ENCODE peak calls at places on chromosomes 12 and 14, in ten cellular contexts. One of them, this sample, is unnamed.

GRCh38 chr12:39431797-39432196 is 11.1 kb downstream of the KIF21A start:
- DNase-seq in cardiac fibroblast: no peak
- DNase-seq in kidney epithelial cell: no peak
- DNase-seq in IMR-90: no peak
- DNase-seq in type B pancreatic cell: no peak
- DNase-seq in GM03348: no peak
- DNase-seq in iPS-NIHi11: no peak
- DNase-seq in activated naive CD4-positive, alpha-beta T cell treated with anti-CD3 and anti-CD28 coated beads, Interleukin-2, amount 10 ng/mL, durations not matched to agents 7 days and 5 days: no peak
- DNase-seq in GM13977: no peak
- DNase-seq in caudate nucleus: no peak
- DNase-seq in this sample: no peak

GRCh38 chr12:51923506-51924365 is 16.4 kb downstream of the ACVRL1 start:
- DNase-seq in cardiac fibroblast: peak; percentile 57
- DNase-seq in kidney epithelial cell: no peak
- DNase-seq in IMR-90: no peak
- DNase-seq in type B pancreatic cell: no peak
- DNase-seq in GM03348: peak; percentile 89
- DNase-seq in iPS-NIHi11: peak; percentile 83
- DNase-seq in activated naive CD4-positive, alpha-beta T cell treated with anti-CD3 and anti-CD28 coated beads, Interleukin-2, amount 10 ng/mL, durations not matched to agents 7 days and 5 days: peak; percentile 65
- DNase-seq in GM13977: peak; percentile 64
- DNase-seq in caudate nucleus: no peak
- DNase-seq in this sample: peak; percentile 20

GRCh38 chr12:12892670-12893290 is 1.4 kb downstream of the GPRC5A start:
- DNase-seq in cardiac fibroblast: no peak
- DNase-seq in kidney epithelial cell: no peak
- DNase-seq in IMR-90: no peak
- DNase-seq in type B pancreatic cell: no peak
- DNase-seq in GM03348: no peak
- DNase-seq in iPS-NIHi11: no peak
- DNase-seq in activated naive CD4-positive, alpha-beta T cell treated with anti-CD3 and anti-CD28 coated beads, Interleukin-2, amount 10 ng/mL, durations not matched to agents 7 days and 5 days: no peak
- DNase-seq in GM13977: no peak
- DNase-seq in caudate nucleus: no peak
- DNase-seq in this sample: no peak

GRCh38 chr12:62191747-62192485 is 68.3 kb upstream of the USP15 start:
- DNase-seq in cardiac fibroblast: peak; percentile 46
- DNase-seq in kidney epithelial cell: no peak
- DNase-seq in IMR-90: no peak
- DNase-seq in type B pancreatic cell: no peak
- DNase-seq in GM03348: peak; percentile 8
- DNase-seq in iPS-NIHi11: peak; percentile 31
- DNase-seq in activated naive CD4-positive, alpha-beta T cell treated with anti-CD3 and anti-CD28 coated beads, Interleukin-2, amount 10 ng/mL, durations not matched to agents 7 days and 5 days: peak; percentile 33
- DNase-seq in GM13977: peak; percentile 13
- DNase-seq in caudate nucleus: no peak
- DNase-seq in this sample: peak; percentile 43

GRCh38 chr14:48417715-48418500 is 742.5 kb upstream of the MDGA2 start:
- DNase-seq in cardiac fibroblast: no peak
- DNase-seq in kidney epithelial cell: no peak
- DNase-seq in IMR-90: no peak
- DNase-seq in type B pancreatic cell: no peak
- DNase-seq in GM03348: no peak
- DNase-seq in iPS-NIHi11: no peak
- DNase-seq in activated naive CD4-positive, alpha-beta T cell treated with anti-CD3 and anti-CD28 coated beads, Interleukin-2, amount 10 ng/mL, durations not matched to agents 7 days and 5 days: no peak
- DNase-seq in GM13977: no peak
- DNase-seq in caudate nucleus: peak; percentile 14
- DNase-seq in this sample: no peak

GRCh38 chr14:98118749-98119148 is 1153.2 kb downstream of the BCL11B start:
- DNase-seq in cardiac fibroblast: no peak
- DNase-seq in kidney epithelial cell: no peak
- DNase-seq in IMR-90: no peak
- DNase-seq in type B pancreatic cell: no peak
- DNase-seq in GM03348: no peak
- DNase-seq in iPS-NIHi11: no peak
- DNase-seq in activated naive CD4-positive, alpha-beta T cell treated with anti-CD3 and anti-CD28 coated beads, Interleukin-2, amount 10 ng/mL, durations not matched to agents 7 days and 5 days: no peak
- DNase-seq in GM13977: no peak
- DNase-seq in caudate nucleus: no peak
- DNase-seq in this sample: no peak

GRCh38 chr12:11727133-11727664 is 77.7 kb downstream of the ETV6 start:
- DNase-seq in cardiac fibroblast: no peak
- DNase-seq in kidney epithelial cell: no peak
- DNase-seq in IMR-90: no peak
- DNase-seq in type B pancreatic cell: no peak
- DNase-seq in GM03348: no peak
- DNase-seq in iPS-NIHi11: no peak
- DNase-seq in activated naive CD4-positive, alpha-beta T cell treated with anti-CD3 and anti-CD28 coated beads, Interleukin-2, amount 10 ng/mL, durations not matched to agents 7 days and 5 days: peak; percentile 77
- DNase-seq in GM13977: no peak
- DNase-seq in caudate nucleus: no peak
- DNase-seq in this sample: no peak

GRCh38 chr12:127145929-127146789 is 1120.8 kb upstream of the TMEM132C start:
- DNase-seq in cardiac fibroblast: peak; percentile 55
- DNase-seq in kidney epithelial cell: peak; percentile 31
- DNase-seq in IMR-90: peak; percentile 15
- DNase-seq in type B pancreatic cell: no peak
- DNase-seq in GM03348: peak; percentile 92
- DNase-seq in iPS-NIHi11: peak; percentile 11
- DNase-seq in activated naive CD4-positive, alpha-beta T cell treated with anti-CD3 and anti-CD28 coated beads, Interleukin-2, amount 10 ng/mL, durations not matched to agents 7 days and 5 days: peak; percentile 76
- DNase-seq in GM13977: no peak
- DNase-seq in caudate nucleus: peak; percentile 60
- DNase-seq in this sample: peak; percentile 50

GRCh38 chr14:99724196-99724891 is 40.2 kb downstream of the CYP46A1 start:
- DNase-seq in cardiac fibroblast: no peak
- DNase-seq in kidney epithelial cell: no peak
- DNase-seq in IMR-90: peak; percentile 49
- DNase-seq in type B pancreatic cell: peak; percentile 65
- DNase-seq in GM03348: no peak
- DNase-seq in iPS-NIHi11: no peak
- DNase-seq in activated naive CD4-positive, alpha-beta T cell treated with anti-CD3 and anti-CD28 coated beads, Interleukin-2, amount 10 ng/mL, durations not matched to agents 7 days and 5 days: peak; percentile 17
- DNase-seq in GM13977: no peak
- DNase-seq in caudate nucleus: no peak
- DNase-seq in this sample: peak; percentile 31

GRCh38 chr14:99609245-99610117 is 5.5 kb upstream of the CCDC85C start:
- DNase-seq in cardiac fibroblast: peak; percentile 33
- DNase-seq in kidney epithelial cell: no peak
- DNase-seq in IMR-90: peak; percentile 33
- DNase-seq in type B pancreatic cell: no peak
- DNase-seq in GM03348: no peak
- DNase-seq in iPS-NIHi11: no peak
- DNase-seq in activated naive CD4-positive, alpha-beta T cell treated with anti-CD3 and anti-CD28 coated beads, Interleukin-2, amount 10 ng/mL, durations not matched to agents 7 days and 5 days: peak; percentile 40
- DNase-seq in GM13977: no peak
- DNase-seq in caudate nucleus: no peak
- DNase-seq in this sample: no peak

GRCh38 chr12:63028951-63029350 is 94.0 kb upstream of the PPM1H start:
- DNase-seq in cardiac fibroblast: no peak
- DNase-seq in kidney epithelial cell: no peak
- DNase-seq in IMR-90: no peak
- DNase-seq in type B pancreatic cell: no peak
- DNase-seq in GM03348: no peak
- DNase-seq in iPS-NIHi11: no peak
- DNase-seq in activated naive CD4-positive, alpha-beta T cell treated with anti-CD3 and anti-CD28 coated beads, Interleukin-2, amount 10 ng/mL, durations not matched to agents 7 days and 5 days: no peak
- DNase-seq in GM13977: no peak
- DNase-seq in caudate nucleus: no peak
- DNase-seq in this sample: no peak

GRCh38 chr14:90698379-90698869 is 117.8 kb downstream of the TTC7B start:
- DNase-seq in cardiac fibroblast: peak; percentile 87
- DNase-seq in kidney epithelial cell: peak; percentile 35
- DNase-seq in IMR-90: peak; percentile 58
- DNase-seq in type B pancreatic cell: no peak
- DNase-seq in GM03348: peak; percentile 33
- DNase-seq in iPS-NIHi11: no peak
- DNase-seq in activated naive CD4-positive, alpha-beta T cell treated with anti-CD3 and anti-CD28 coated beads, Interleukin-2, amount 10 ng/mL, durations not matched to agents 7 days and 5 days: no peak
- DNase-seq in GM13977: no peak
- DNase-seq in caudate nucleus: peak; percentile 72
- DNase-seq in this sample: peak; percentile 79

GRCh38 chr12:32841061-32841460 is 55.5 kb downstream of the PKP2 start:
- DNase-seq in cardiac fibroblast: no peak
- DNase-seq in kidney epithelial cell: no peak
- DNase-seq in IMR-90: no peak
- DNase-seq in type B pancreatic cell: no peak
- DNase-seq in GM03348: no peak
- DNase-seq in iPS-NIHi11: no peak
- DNase-seq in activated naive CD4-positive, alpha-beta T cell treated with anti-CD3 and anti-CD28 coated beads, Interleukin-2, amount 10 ng/mL, durations not matched to agents 7 days and 5 days: no peak
- DNase-seq in GM13977: no peak
- DNase-seq in caudate nucleus: no peak
- DNase-seq in this sample: no peak

GRCh38 chr12:69342407-69342806 is 5.8 kb upstream of the LYZ start:
- DNase-seq in cardiac fibroblast: no peak
- DNase-seq in kidney epithelial cell: no peak
- DNase-seq in IMR-90: no peak
- DNase-seq in type B pancreatic cell: no peak
- DNase-seq in GM03348: no peak
- DNase-seq in iPS-NIHi11: no peak
- DNase-seq in activated naive CD4-positive, alpha-beta T cell treated with anti-CD3 and anti-CD28 coated beads, Interleukin-2, amount 10 ng/mL, durations not matched to agents 7 days and 5 days: no peak
- DNase-seq in GM13977: no peak
- DNase-seq in caudate nucleus: no peak
- DNase-seq in this sample: no peak

GRCh38 chr12:52543985-52544888 is 8.7 kb downstream of the KRT71 start:
- DNase-seq in cardiac fibroblast: no peak
- DNase-seq in kidney epithelial cell: no peak
- DNase-seq in IMR-90: no peak
- DNase-seq in type B pancreatic cell: no peak
- DNase-seq in GM03348: peak; percentile 72
- DNase-seq in iPS-NIHi11: peak; percentile 57
- DNase-seq in activated naive CD4-positive, alpha-beta T cell treated with anti-CD3 and anti-CD28 coated beads, Interleukin-2, amount 10 ng/mL, durations not matched to agents 7 days and 5 days: no peak
- DNase-seq in GM13977: no peak
- DNase-seq in caudate nucleus: peak; percentile 35
- DNase-seq in this sample: no peak

GRCh38 chr12:114918535-114919233 is 234.7 kb upstream of the TBX3 start:
- DNase-seq in cardiac fibroblast: peak; percentile 42
- DNase-seq in kidney epithelial cell: no peak
- DNase-seq in IMR-90: peak; percentile 72
- DNase-seq in type B pancreatic cell: no peak
- DNase-seq in GM03348: peak; percentile 58
- DNase-seq in iPS-NIHi11: no peak
- DNase-seq in activated naive CD4-positive, alpha-beta T cell treated with anti-CD3 and anti-CD28 coated beads, Interleukin-2, amount 10 ng/mL, durations not matched to agents 7 days and 5 days: no peak
- DNase-seq in GM13977: no peak
- DNase-seq in caudate nucleus: no peak
- DNase-seq in this sample: peak; percentile 62

GRCh38 chr14:24013654-24014514 is 25.2 kb downstream of the DHRS4L2 start:
- DNase-seq in cardiac fibroblast: peak; percentile 77
- DNase-seq in kidney epithelial cell: peak; percentile 10
- DNase-seq in IMR-90: peak; percentile 71
- DNase-seq in type B pancreatic cell: no peak
- DNase-seq in GM03348: peak; percentile 70
- DNase-seq in iPS-NIHi11: peak; percentile 76
- DNase-seq in activated naive CD4-positive, alpha-beta T cell treated with anti-CD3 and anti-CD28 coated beads, Interleukin-2, amount 10 ng/mL, durations not matched to agents 7 days and 5 days: peak; percentile 64
- DNase-seq in GM13977: peak; percentile 80
- DNase-seq in caudate nucleus: peak; percentile 19
- DNase-seq in this sample: peak; percentile 50

GRCh38 chr12:92927055-92927435 is 2.0 kb downstream of the EEA1 start:
- DNase-seq in cardiac fibroblast: peak; percentile 65
- DNase-seq in kidney epithelial cell: no peak
- DNase-seq in IMR-90: peak; percentile 28
- DNase-seq in type B pancreatic cell: no peak
- DNase-seq in GM03348: peak; percentile 24
- DNase-seq in iPS-NIHi11: no peak
- DNase-seq in activated naive CD4-positive, alpha-beta T cell treated with anti-CD3 and anti-CD28 coated beads, Interleukin-2, amount 10 ng/mL, durations not matched to agents 7 days and 5 days: peak; percentile 51
- DNase-seq in GM13977: peak; percentile 62
- DNase-seq in caudate nucleus: peak; percentile 2
- DNase-seq in this sample: peak; percentile 39

GRCh38 chr14:55102141-55102547 is 26.9 kb upstream of the LGALS3 start:
- DNase-seq in cardiac fibroblast: peak; percentile 100
- DNase-seq in kidney epithelial cell: peak; percentile 55
- DNase-seq in IMR-90: peak; percentile 96
- DNase-seq in type B pancreatic cell: no peak
- DNase-seq in GM03348: peak; percentile 91
- DNase-seq in iPS-NIHi11: peak; percentile 70
- DNase-seq in activated naive CD4-positive, alpha-beta T cell treated with anti-CD3 and anti-CD28 coated beads, Interleukin-2, amount 10 ng/mL, durations not matched to agents 7 days and 5 days: peak; percentile 59
- DNase-seq in GM13977: peak; percentile 75
- DNase-seq in caudate nucleus: peak; percentile 74
- DNase-seq in this sample: peak; percentile 98

GRCh38 chr12:6959376-6960290 is 8.5 kb downstream of the PTPN6 start:
- DNase-seq in cardiac fibroblast: no peak
- DNase-seq in kidney epithelial cell: no peak
- DNase-seq in IMR-90: no peak
- DNase-seq in type B pancreatic cell: no peak
- DNase-seq in GM03348: no peak
- DNase-seq in iPS-NIHi11: no peak
- DNase-seq in activated naive CD4-positive, alpha-beta T cell treated with anti-CD3 and anti-CD28 coated beads, Interleukin-2, amount 10 ng/mL, durations not matched to agents 7 days and 5 days: peak; percentile 21
- DNase-seq in GM13977: no peak
- DNase-seq in caudate nucleus: no peak
- DNase-seq in this sample: no peak

GRCh38 chr14:30002859-30003258 is 75.2 kb upstream of the PRKD1 start:
- DNase-seq in cardiac fibroblast: peak; percentile 6
- DNase-seq in kidney epithelial cell: no peak
- DNase-seq in IMR-90: no peak
- DNase-seq in type B pancreatic cell: no peak
- DNase-seq in GM03348: no peak
- DNase-seq in iPS-NIHi11: no peak
- DNase-seq in activated naive CD4-positive, alpha-beta T cell treated with anti-CD3 and anti-CD28 coated beads, Interleukin-2, amount 10 ng/mL, durations not matched to agents 7 days and 5 days: no peak
- DNase-seq in GM13977: no peak
- DNase-seq in caudate nucleus: no peak
- DNase-seq in this sample: no peak

GRCh38 chr12:3242199-3242863 is 165.2 kb downstream of the TSPAN9 start:
- DNase-seq in cardiac fibroblast: no peak
- DNase-seq in kidney epithelial cell: no peak
- DNase-seq in IMR-90: no peak
- DNase-seq in type B pancreatic cell: no peak
- DNase-seq in GM03348: no peak
- DNase-seq in iPS-NIHi11: no peak
- DNase-seq in activated naive CD4-positive, alpha-beta T cell treated with anti-CD3 and anti-CD28 coated beads, Interleukin-2, amount 10 ng/mL, durations not matched to agents 7 days and 5 days: no peak
- DNase-seq in GM13977: no peak
- DNase-seq in caudate nucleus: no peak
- DNase-seq in this sample: no peak

GRCh38 chr14:101489092-101489760 is 72.1 kb upstream of the DIO3 start:
- DNase-seq in cardiac fibroblast: no peak
- DNase-seq in kidney epithelial cell: no peak
- DNase-seq in IMR-90: no peak
- DNase-seq in type B pancreatic cell: no peak
- DNase-seq in GM03348: no peak
- DNase-seq in iPS-NIHi11: no peak
- DNase-seq in activated naive CD4-positive, alpha-beta T cell treated with anti-CD3 and anti-CD28 coated beads, Interleukin-2, amount 10 ng/mL, durations not matched to agents 7 days and 5 days: no peak
- DNase-seq in GM13977: no peak
- DNase-seq in caudate nucleus: no peak
- DNase-seq in this sample: no peak

GRCh38 chr12:108387771-108388170 is 48.7 kb upstream of the CMKLR1 start:
- DNase-seq in cardiac fibroblast: no peak
- DNase-seq in kidney epithelial cell: no peak
- DNase-seq in IMR-90: no peak
- DNase-seq in type B pancreatic cell: no peak
- DNase-seq in GM03348: no peak
- DNase-seq in iPS-NIHi11: no peak
- DNase-seq in activated naive CD4-positive, alpha-beta T cell treated with anti-CD3 and anti-CD28 coated beads, Interleukin-2, amount 10 ng/mL, durations not matched to agents 7 days and 5 days: no peak
- DNase-seq in GM13977: no peak
- DNase-seq in caudate nucleus: no peak
- DNase-seq in this sample: no peak

GRCh38 chr12:90058721-90059120 is 350.1 kb upstream of the ATP2B1 start:
- DNase-seq in cardiac fibroblast: peak; percentile 86
- DNase-seq in kidney epithelial cell: peak; percentile 34
- DNase-seq in IMR-90: peak; percentile 93
- DNase-seq in type B pancreatic cell: no peak
- DNase-seq in GM03348: peak; percentile 71
- DNase-seq in iPS-NIHi11: no peak
- DNase-seq in activated naive CD4-positive, alpha-beta T cell treated with anti-CD3 and anti-CD28 coated beads, Interleukin-2, amount 10 ng/mL, durations not matched to agents 7 days and 5 days: no peak
- DNase-seq in GM13977: no peak
- DNase-seq in caudate nucleus: no peak
- DNase-seq in this sample: peak; percentile 89

GRCh38 chr14:92460541-92460915 is 53.1 kb upstream of the RIN3 start:
- DNase-seq in cardiac fibroblast: no peak
- DNase-seq in kidney epithelial cell: no peak
- DNase-seq in IMR-90: no peak
- DNase-seq in type B pancreatic cell: peak; percentile 47
- DNase-seq in GM03348: no peak
- DNase-seq in iPS-NIHi11: no peak
- DNase-seq in activated naive CD4-positive, alpha-beta T cell treated with anti-CD3 and anti-CD28 coated beads, Interleukin-2, amount 10 ng/mL, durations not matched to agents 7 days and 5 days: no peak
- DNase-seq in GM13977: no peak
- DNase-seq in caudate nucleus: no peak
- DNase-seq in this sample: no peak

GRCh38 chr14:61491224-61491623 is 169.8 kb downstream of the PRKCH start:
- DNase-seq in cardiac fibroblast: no peak
- DNase-seq in kidney epithelial cell: no peak
- DNase-seq in IMR-90: no peak
- DNase-seq in type B pancreatic cell: no peak
- DNase-seq in GM03348: no peak
- DNase-seq in iPS-NIHi11: no peak
- DNase-seq in activated naive CD4-positive, alpha-beta T cell treated with anti-CD3 and anti-CD28 coated beads, Interleukin-2, amount 10 ng/mL, durations not matched to agents 7 days and 5 days: no peak
- DNase-seq in GM13977: no peak
- DNase-seq in caudate nucleus: no peak
- DNase-seq in this sample: no peak

GRCh38 chr14:85533821-85534271 is 3.9 kb downstream of the FLRT2 start:
- DNase-seq in cardiac fibroblast: no peak
- DNase-seq in kidney epithelial cell: no peak
- DNase-seq in IMR-90: peak; percentile 15
- DNase-seq in type B pancreatic cell: no peak
- DNase-seq in GM03348: peak; percentile 33
- DNase-seq in iPS-NIHi11: peak; percentile 28
- DNase-seq in activated naive CD4-positive, alpha-beta T cell treated with anti-CD3 and anti-CD28 coated beads, Interleukin-2, amount 10 ng/mL, durations not matched to agents 7 days and 5 days: no peak
- DNase-seq in GM13977: no peak
- DNase-seq in caudate nucleus: no peak
- DNase-seq in this sample: peak; percentile 15